ENCODE peak calls at places on chromosome 5, in seven cellular contexts. One of them, this sample, is unnamed.

GRCh38 chr5:167671176-167671575 is 620.3 kb upstream of the WWC1 start:
- DNase-seq in NCI-H1092: no peak
- DNase-seq in naive thymus-derived CD8-positive, alpha-beta T cell: no peak
- DNase-seq in IMR-90: peak
- DNase-seq in hepatocyte: no peak
- DNase-seq in activated naive CD8-positive, alpha-beta T cell treated with anti-CD3 and anti-CD28 coated beads for 36 hours: no peak
- DNase-seq in T-helper 2 cell: no peak
- DNase-seq in this sample: peak

GRCh38 chr5:16784843-16785791 is 151.0 kb downstream of the MYO10 start:
- DNase-seq in NCI-H1092: no peak
- DNase-seq in naive thymus-derived CD8-positive, alpha-beta T cell: no peak
- DNase-seq in IMR-90: peak
- DNase-seq in hepatocyte: no peak
- DNase-seq in activated naive CD8-positive, alpha-beta T cell treated with anti-CD3 and anti-CD28 coated beads for 36 hours: peak
- DNase-seq in T-helper 2 cell: no peak
- DNase-seq in this sample: no peak

GRCh38 chr5:143397302-143398052 is 6.0 kb downstream of the NR3C1 start:
- DNase-seq in NCI-H1092: no peak
- DNase-seq in naive thymus-derived CD8-positive, alpha-beta T cell: no peak
- DNase-seq in IMR-90: no peak
- DNase-seq in hepatocyte: no peak
- DNase-seq in activated naive CD8-positive, alpha-beta T cell treated with anti-CD3 and anti-CD28 coated beads for 36 hours: no peak
- DNase-seq in T-helper 2 cell: no peak
- DNase-seq in this sample: no peak

GRCh38 chr5:138697720-138698360 is 55.4 kb upstream of the CTNNA1 start:
- DNase-seq in NCI-H1092: no peak
- DNase-seq in naive thymus-derived CD8-positive, alpha-beta T cell: no peak
- DNase-seq in IMR-90: no peak
- DNase-seq in hepatocyte: no peak
- DNase-seq in activated naive CD8-positive, alpha-beta T cell treated with anti-CD3 and anti-CD28 coated beads for 36 hours: no peak
- DNase-seq in T-helper 2 cell: no peak
- DNase-seq in this sample: no peak

GRCh38 chr5:36495638-36496010 is 110.8 kb upstream of the SLC1A3 start:
- DNase-seq in NCI-H1092: no peak
- DNase-seq in naive thymus-derived CD8-positive, alpha-beta T cell: no peak
- DNase-seq in IMR-90: no peak
- DNase-seq in hepatocyte: no peak
- DNase-seq in activated naive CD8-positive, alpha-beta T cell treated with anti-CD3 and anti-CD28 coated beads for 36 hours: no peak
- DNase-seq in T-helper 2 cell: no peak
- DNase-seq in this sample: no peak

GRCh38 chr5:37771731-37772130 is 68.1 kb downstream of the GDNF start:
- DNase-seq in NCI-H1092: no peak
- DNase-seq in naive thymus-derived CD8-positive, alpha-beta T cell: no peak
- DNase-seq in IMR-90: peak
- DNase-seq in hepatocyte: no peak
- DNase-seq in activated naive CD8-positive, alpha-beta T cell treated with anti-CD3 and anti-CD28 coated beads for 36 hours: no peak
- DNase-seq in T-helper 2 cell: no peak
- DNase-seq in this sample: peak

GRCh38 chr5:13227520-13227919 is 717.0 kb downstream of the DNAH5 start:
- DNase-seq in NCI-H1092: no peak
- DNase-seq in naive thymus-derived CD8-positive, alpha-beta T cell: no peak
- DNase-seq in IMR-90: no peak
- DNase-seq in hepatocyte: no peak
- DNase-seq in activated naive CD8-positive, alpha-beta T cell treated with anti-CD3 and anti-CD28 coated beads for 36 hours: no peak
- DNase-seq in T-helper 2 cell: no peak
- DNase-seq in this sample: no peak

GRCh38 chr5:14487101-14487895 is 94.3 kb upstream of the OTULINL start:
- DNase-seq in NCI-H1092: no peak
- DNase-seq in naive thymus-derived CD8-positive, alpha-beta T cell: no peak
- DNase-seq in IMR-90: no peak
- DNase-seq in hepatocyte: no peak
- DNase-seq in activated naive CD8-positive, alpha-beta T cell treated with anti-CD3 and anti-CD28 coated beads for 36 hours: no peak
- DNase-seq in T-helper 2 cell: no peak
- DNase-seq in this sample: no peak

GRCh38 chr5:108375768-108376167 is 6.1 kb downstream of the FBXL17 start:
- DNase-seq in NCI-H1092: no peak
- DNase-seq in naive thymus-derived CD8-positive, alpha-beta T cell: no peak
- DNase-seq in IMR-90: no peak
- DNase-seq in hepatocyte: no peak
- DNase-seq in activated naive CD8-positive, alpha-beta T cell treated with anti-CD3 and anti-CD28 coated beads for 36 hours: no peak
- DNase-seq in T-helper 2 cell: no peak
- DNase-seq in this sample: no peak